ENCODE peak calls at places on chromosome 14, in six cellular contexts. T, H, F, V, S and Q are unnamed samples.

GRCh38 chr14:89393346-89393745 is 23.7 kb downstream of the FOXN3 start:
- DNase-seq in T (no peak), H (no peak), F (no peak), V (no peak), S (no peak), Q (no peak)

GRCh38 chr14:101404426-101405170 is 156.7 kb upstream of the DIO3 start:
- DNase-seq in T (no peak), H (no peak), F (no peak), V (no peak), S (no peak), Q (no peak)

GRCh38 chr14:86035882-86036281 is 505.9 kb downstream of the FLRT2 start:
- DNase-seq in T (no peak), H (no peak), F (no peak), V (no peak), S (no peak), Q (no peak)

GRCh38 chr14:100132903-100133510 is 26.4 kb downstream of the DEGS2 start:
- DNase-seq in T (no peak), H (no peak), F (no peak), V (no peak), S (no peak), Q (no peak)

GRCh38 chr14:92259613-92260357 is 63.2 kb upstream of the SLC24A4 start:
- DNase-seq in T (no peak), H (no peak), F (no peak), V (no peak), S (no peak), Q (peak)

GRCh38 chr14:36857842-36858445 is 196.3 kb downstream of the PAX9 start:
- DNase-seq in T (no peak), H (no peak), F (no peak), V (no peak), S (peak), Q (no peak)

GRCh38 chr14:64298773-64299172 is 4.6 kb upstream of the ESR2 start:
- DNase-seq in T (no peak), H (no peak), F (no peak), V (no peak), S (no peak), Q (no peak)

GRCh38 chr14:53881161-53881846 is 75.3 kb downstream of the BMP4 start:
- DNase-seq in T (no peak), H (no peak), F (no peak), V (no peak), S (no peak), Q (no peak)

GRCh38 chr14:104356738-104357688 is 218.6 kb downstream of the KIF26A start:
- DNase-seq in T (no peak), H (no peak), F (no peak), V (no peak), S (no peak), Q (no peak)

GRCh38 chr14:41699506-41699905 is 92.8 kb downstream of the LRFN5 start:
- DNase-seq in T (no peak), H (no peak), F (no peak), V (no peak), S (no peak), Q (no peak)

GRCh38 chr14:27484633-27485032 is 886.8 kb upstream of the NOVA1 start:
- DNase-seq in T (no peak), H (no peak), F (no peak), V (no peak), S (no peak), Q (no peak)

GRCh38 chr14:78519863-78520262 is 349.7 kb downstream of the NRXN3 start:
- DNase-seq in T (no peak), H (peak), F (no peak), V (peak), S (no peak), Q (no peak)

GRCh38 chr14:59262717-59263469 is 74.4 kb downstream of the DAAM1 start:
- DNase-seq in T (no peak), H (no peak), F (no peak), V (no peak), S (no peak), Q (no peak)

GRCh38 chr14:71372411-71372838 is 465.2 kb downstream of the PCNX1 start:
- DNase-seq in T (no peak), H (no peak), F (no peak), V (no peak), S (no peak), Q (no peak)

GRCh38 chr14:25237845-25238244 is 187.9 kb upstream of the STXBP6 start:
- DNase-seq in T (no peak), H (peak), F (no peak), V (no peak), S (no peak), Q (no peak)

GRCh38 chr14:64891839-64892375 is 12.2 kb upstream of the SPTB start:
- DNase-seq in T (peak), H (no peak), F (no peak), V (no peak), S (no peak), Q (no peak)

GRCh38 chr14:70641548-70642312 is at the start of gene TTC9:
- DNase-seq in T (no peak), H (no peak), F (no peak), V (peak), S (no peak), Q (no peak)

GRCh38 chr14:90733139-90733808 is 83.0 kb downstream of the TTC7B start:
- DNase-seq in T (peak), H (no peak), F (no peak), V (no peak), S (no peak), Q (no peak)

GRCh38 chr14:62674833-62675232 is 370.4 kb downstream of the KCNH5 start:
- DNase-seq in T (no peak), H (no peak), F (no peak), V (no peak), S (no peak), Q (no peak)

GRCh38 chr14:96091149-96091693 is 52.1 kb downstream of the C14orf132 start:
- DNase-seq in T (no peak), H (no peak), F (no peak), V (no peak), S (no peak), Q (no peak)

GRCh38 chr14:71021347-71022014 is 114.2 kb downstream of the PCNX1 start:
- DNase-seq in T (no peak), H (no peak), F (no peak), V (no peak), S (no peak), Q (no peak)

GRCh38 chr14:75476274-75476995 is 45.8 kb upstream of the BATF start:
- DNase-seq in T (peak), H (no peak), F (no peak), V (no peak), S (no peak), Q (no peak)

GRCh38 chr14:32977913-32978312 is 39.2 kb downstream of the NPAS3 start:
- DNase-seq in T (no peak), H (no peak), F (no peak), V (no peak), S (no peak), Q (no peak)

GRCh38 chr14:75372260-75372659 is 55.6 kb upstream of the JDP2 start:
- DNase-seq in T (peak), H (no peak), F (no peak), V (no peak), S (no peak), Q (no peak)

GRCh38 chr14:88272390-88273019 is 50.6 kb downstream of the KCNK10 start:
- DNase-seq in T (no peak), H (no peak), F (no peak), V (no peak), S (no peak), Q (no peak)

GRCh38 chr14:101198398-101199027 is 295.0 kb upstream of the RTL1 start:
- DNase-seq in T (no peak), H (no peak), F (no peak), V (no peak), S (no peak), Q (no peak)

GRCh38 chr14:100408350-100409015 is 85.3 kb downstream of the SLC25A47 start:
- DNase-seq in T (no peak), H (no peak), F (no peak), V (no peak), S (no peak), Q (no peak)

GRCh38 chr14:20610002-20610765 is 19.0 kb upstream of the RNASE12 start:
- DNase-seq in T (peak), H (no peak), F (peak), V (peak), S (peak), Q (no peak)

GRCh38 chr14:89848165-89848564 is 106.4 kb downstream of the EFCAB11 start:
- DNase-seq in T (no peak), H (no peak), F (no peak), V (no peak), S (no peak), Q (no peak)

GRCh38 chr14:49863483-49864262 is 11.1 kb upstream of the NEMF start:
- DNase-seq in T (no peak), H (no peak), F (no peak), V (no peak), S (peak), Q (no peak)

GRCh38 chr14:76773956-76774355 is 12.7 kb downstream of the VASH1 start:
- DNase-seq in T (no peak), H (no peak), F (no peak), V (no peak), S (no peak), Q (no peak)

GRCh38 chr14:64082837-64083236 is 211.3 kb downstream of the ESR2 start:
- DNase-seq in T (no peak), H (no peak), F (no peak), V (no peak), S (no peak), Q (no peak)

GRCh38 chr14:91258021-91258618 is 13.6 kb upstream of the GPR68 start:
- DNase-seq in T (no peak), H (no peak), F (no peak), V (no peak), S (no peak), Q (no peak)

GRCh38 chr14:93903342-93904184 is 23.6 kb upstream of the FAM181A start:
- DNase-seq in T (no peak), H (no peak), F (no peak), V (no peak), S (no peak), Q (no peak)

GRCh38 chr14:64438181-64438839 is 27.0 kb upstream of the AKAP5 start:
- DNase-seq in T (no peak), H (no peak), F (no peak), V (no peak), S (no peak), Q (no peak)

GRCh38 chr14:95011449-95012020 is 145.8 kb downstream of the DICER1 start:
- DNase-seq in T (peak), H (no peak), F (no peak), V (no peak), S (no peak), Q (no peak)